ENCODE peak calls at places on chromosomes 11 and 22, in four cellular contexts. B is T-helper 2 cell, L is amygdala, X is left ventricle myocardium superior. S is an unnamed sample.

GRCh38 chr11:67053896-67054850 is 2.5 kb upstream of the RHOD start:
- DNase-seq in X (peak; percentile 70), B (peak; percentile 37), L (peak; percentile 47), S (no peak)

GRCh38 chr22:21446128-21446826 is 20.9 kb upstream of the TMEM191C start:
- DNase-seq in X (peak; percentile 23), L (no peak), B (no peak), S (no peak)

GRCh38 chr11:84981296-84981695 is 645.8 kb downstream of the DLG2 start:
- DNase-seq in X (no peak), B (no peak), L (no peak), S (no peak)

GRCh38 chr11:102452461-102453285 is at the start of gene TMEM123:
- DNase-seq in L (peak; percentile 83), B (peak; percentile 96), X (peak; percentile 90), S (peak; percentile 85)

GRCh38 chr11:122248939-122249338 is 132.9 kb upstream of the BLID start:
- DNase-seq in B (no peak), L (no peak), X (no peak), S (no peak)

GRCh38 chr11:96045622-96046456 is 121.9 kb upstream of the MTMR2 start:
- DNase-seq in B (no peak), L (peak; percentile 28), X (peak; percentile 38), S (peak; percentile 19)

GRCh38 chr11:34631737-34632104 is 10.8 kb downstream of the EHF start:
- DNase-seq in B (no peak), L (no peak), X (no peak), S (no peak)

GRCh38 chr11:120688166-120688565 is 176.6 kb downstream of the GRIK4 start:
- DNase-seq in L (no peak), B (no peak), X (no peak), S (no peak)